ENCODE peak calls at places on chromosomes 12 and 14, in nine cellular contexts. Q is stimulated activated CD8-positive, alpha-beta memory T cell treated with anti-CD3 and anti-CD28 coated beads, Interleukin-4, amount 100 ng/mL, for 48 hours; K is HFFc6; Y is ovary; Z is activated CD4-positive, alpha-beta T cell treated with anti-CD3 and anti-CD28 coated beads, Interleukin-2, amount 10 ng/mL, durations not matched to agents 24 days and 14 days; P is GM23338; E is GM13977; B is SHP77; I is activated T-cell treated with anti-CD3 and anti-CD28 coated beads, Interleukin-2, amount 50 U/mL, for 72 hours. C is an unnamed sample.

GRCh38 chr12:109491671-109492070 is 14.2 kb downstream of the UBE3B start:
- DNase-seq in Z (no peak), E (no peak), Q (no peak), I (no peak), Y (no peak), B (no peak), K (no peak), P (no peak), C (no peak)

GRCh38 chr14:63266106-63266505 is 52.6 kb downstream of the GPHB5 start:
- DNase-seq in Q (no peak), B (no peak), I (no peak), K (no peak), P (peak), Y (no peak), Z (no peak), E (no peak), C (no peak)

GRCh38 chr12:122788387-122788786 is 14.0 kb downstream of the CCDC62 start:
- DNase-seq in Q (no peak), K (peak), Z (no peak), B (no peak), P (no peak), I (no peak), E (no peak), Y (no peak), C (no peak)

GRCh38 chr12:76927170-76927784 is 48.5 kb upstream of the CSRP2 start:
- DNase-seq in Q (peak), K (peak), Y (no peak), E (peak), I (peak), B (no peak), Z (peak), P (peak), C (peak)

GRCh38 chr12:44000309-44000952 is 164.6 kb downstream of the TMEM117 start:
- DNase-seq in P (peak), Y (no peak), B (peak), E (peak), K (peak), I (peak), Z (peak), Q (peak), C (peak)

GRCh38 chr12:110171186-110171538 is 47.0 kb downstream of the IFT81 start:
- DNase-seq in E (no peak), B (no peak), K (no peak), P (no peak), Z (no peak), Q (no peak), I (no peak), Y (no peak), C (no peak)

GRCh38 chr12:25248137-25248536 is 2.6 kb downstream of the KRAS start:
- DNase-seq in E (no peak), B (no peak), Q (no peak), I (no peak), Z (peak), Y (no peak), P (peak), K (no peak), C (no peak)

GRCh38 chr12:114580306-114580705 is 103.7 kb downstream of the TBX3 start:
- DNase-seq in K (no peak), Q (no peak), B (no peak), Z (no peak), P (no peak), Y (no peak), E (no peak), I (no peak), C (no peak)

GRCh38 chr12:119710941-119711551 is 43.1 kb downstream of the PRKAB1 start:
- DNase-seq in Q (no peak), K (no peak), E (no peak), I (no peak), Z (no peak), B (no peak), Y (no peak), P (peak), C (no peak)

GRCh38 chr14:76715102-76715926 is 46.0 kb upstream of the VASH1 start:
- DNase-seq in B (no peak), E (no peak), I (no peak), K (no peak), Y (no peak), Z (no peak), Q (no peak), P (no peak), C (no peak)

GRCh38 chr14:104865631-104866441 is 768 bp downstream of the CEP170B start:
- DNase-seq in E (no peak), B (no peak), K (peak), Y (peak), Z (peak), Q (peak), I (peak), P (peak), C (peak)

GRCh38 chr14:51342226-51342625 is 102.2 kb downstream of the TMX1 start:
- DNase-seq in K (no peak), Q (no peak), Z (no peak), B (peak), Y (no peak), P (no peak), I (no peak), E (no peak), C (no peak)

GRCh38 chr14:58547649-58548048 is 90.1 kb upstream of the DACT1 start:
- DNase-seq in Z (no peak), B (no peak), Q (no peak), E (no peak), I (no peak), P (peak), K (no peak), Y (no peak), C (no peak)

GRCh38 chr12:62817556-62818271 is 117.2 kb downstream of the PPM1H start:
- DNase-seq in Q (no peak), B (no peak), Z (no peak), I (no peak), K (no peak), P (no peak), E (no peak), Y (peak), C (peak)

GRCh38 chr12:18718462-18718861 is 19.4 kb downstream of the PLCZ1 start:
- DNase-seq in K (no peak), B (no peak), I (no peak), E (no peak), Z (no peak), Y (no peak), P (no peak), Q (no peak), C (no peak)

GRCh38 chr12:112236386-112236785 is 111.0 kb downstream of the TRAFD1 start:
- DNase-seq in Q (no peak), K (peak), B (no peak), Z (no peak), Y (no peak), P (no peak), E (no peak), I (no peak), C (no peak)

GRCh38 chr14:74244115-74244514 is 4.9 kb downstream of the VSX2 start:
- DNase-seq in E (no peak), I (no peak), Q (no peak), K (no peak), P (peak), Z (no peak), Y (no peak), B (no peak), C (no peak)

GRCh38 chr12:57103856-57104255 is 7.3 kb downstream of the STAT6 start:
- DNase-seq in P (no peak), Y (no peak), I (no peak), E (no peak), Q (no peak), K (no peak), Z (no peak), B (no peak), C (no peak)

GRCh38 chr14:52877628-52878027 is 73.2 kb downstream of the FERMT2 start:
- DNase-seq in Y (no peak), I (no peak), K (no peak), B (no peak), Q (no peak), Z (no peak), P (no peak), E (no peak), C (no peak)

GRCh38 chr12:8628731-8629130 is 16.1 kb upstream of the AICDA start:
- DNase-seq in E (no peak), B (no peak), P (no peak), K (no peak), Q (no peak), I (no peak), Y (no peak), Z (no peak), C (no peak)

GRCh38 chr14:34331728-34332623 is 130.1 kb downstream of the SPTSSA start:
- DNase-seq in P (peak), Q (peak), B (peak), Y (peak), Z (peak), I (peak), E (peak), K (peak), C (peak)

GRCh38 chr12:121748218-121748570 is 35.6 kb downstream of the TMEM120B start:
- DNase-seq in Z (no peak), E (no peak), Y (peak), Q (no peak), K (no peak), P (peak), B (no peak), I (no peak), C (no peak)

GRCh38 chr12:58965568-58965967 is 45.3 kb upstream of the LRIG3 start:
- DNase-seq in E (no peak), Y (no peak), P (no peak), I (no peak), B (no peak), Q (no peak), K (no peak), Z (no peak), C (no peak)

GRCh38 chr12:5796171-5797091 is 148.6 kb downstream of the ANO2 start:
- DNase-seq in B (no peak), Y (peak), E (peak), K (no peak), Z (peak), P (peak), Q (peak), I (peak), C (peak)

GRCh38 chr12:120402217-120402616 is 33.3 kb upstream of the MSI1 start:
- DNase-seq in B (no peak), Y (no peak), I (no peak), Q (no peak), P (peak), Z (no peak), E (no peak), K (no peak), C (no peak)

GRCh38 chr12:56565510-56566101 is 44.0 kb downstream of the RBMS2 start:
- DNase-seq in I (peak), Q (peak), P (peak), Y (peak), K (peak), B (peak), Z (peak), E (peak), C (peak)

GRCh38 chr12:50066402-50066801 is 9.0 kb downstream of the ASIC1 start:
- DNase-seq in Q (no peak), Z (no peak), P (peak), B (no peak), E (no peak), K (peak), I (no peak), Y (no peak), C (peak)

GRCh38 chr14:53927171-53927570 is 29.5 kb downstream of the BMP4 start:
- DNase-seq in Y (no peak), K (peak), Z (no peak), E (no peak), I (no peak), Q (no peak), B (no peak), P (no peak), C (peak)

GRCh38 chr14:20803221-20803620 is 577 bp upstream of the RNASE1 start:
- DNase-seq in B (no peak), E (no peak), Z (no peak), Y (peak), K (no peak), P (no peak), Q (no peak), I (no peak), C (no peak)

GRCh38 chr12:12158858-12159257 is 88.1 kb downstream of the BCL2L14 start:
- DNase-seq in Z (no peak), Y (no peak), B (no peak), E (no peak), Q (no peak), I (no peak), P (no peak), K (no peak), C (no peak)

GRCh38 chr14:100868621-100869370 is 34.7 kb downstream of the RTL1 start:
- DNase-seq in B (no peak), E (no peak), K (no peak), Z (no peak), P (no peak), I (no peak), Q (no peak), Y (peak), C (no peak)

GRCh38 chr12:115506822-115507629 is 770.5 kb downstream of the MED13L start:
- DNase-seq in Y (no peak), I (no peak), P (peak), B (no peak), K (no peak), Q (no peak), E (no peak), Z (no peak), C (no peak)

GRCh38 chr14:49861581-49861922 is 9.0 kb upstream of the NEMF start:
- DNase-seq in Z (peak), B (peak), I (peak), Q (peak), Y (peak), E (no peak), P (peak), K (peak), C (peak)

GRCh38 chr14:104708606-104709268 is 15.3 kb upstream of the ADSS1 start:
- DNase-seq in Z (peak), Y (peak), Q (peak), E (peak), I (peak), P (peak), B (peak), K (peak), C (peak)

GRCh38 chr12:121719926-121720414 is 7.4 kb downstream of the TMEM120B start:
- DNase-seq in B (no peak), I (no peak), E (no peak), K (peak), P (no peak), Z (no peak), Y (no peak), Q (no peak), C (peak)

GRCh38 chr12:95710386-95710785 is 80.2 kb downstream of the NTN4 start:
- DNase-seq in P (no peak), K (no peak), B (no peak), I (no peak), Q (no peak), Y (no peak), E (no peak), Z (no peak), C (no peak)

C was measured in AG08396.